ENCODE peak calls at places on chromosomes 6 and 20, in five cellular contexts. I is K562, C is GM12878, G is H1, J is HepG2. E is an unnamed sample.

GRCh38 chr6:16739329-16739801 is 21.9 kb downstream of the ATXN1 start:
- DNase-seq in I (no peak), C (no peak), G (no peak), J (peak; percentile 29), E (no peak)

GRCh38 chr6:11712760-11713159 is 65.8 kb downstream of the ADTRP start:
- DNase-seq in C (no peak), J (no peak), G (no peak), I (no peak), E (no peak)

GRCh38 chr6:144689503-144690040 is 404.4 kb downstream of the UTRN start:
- DNase-seq in G (no peak), J (no peak), I (no peak), C (no peak), E (no peak)

GRCh38 chr6:6857528-6857927 is 250.2 kb upstream of the RREB1 start:
- DNase-seq in C (no peak), G (no peak), J (no peak), I (no peak), E (no peak)

GRCh38 chr6:37134622-37135191 is 35.2 kb upstream of the PIM1 start:
- DNase-seq in G (no peak), C (no peak), J (no peak), I (no peak), E (peak; percentile 79)

GRCh38 chr6:125262026-125263013 is 39.4 kb downstream of the HDDC2 start:
- DNase-seq in J (no peak), C (no peak), G (no peak), I (no peak), E (no peak)

GRCh38 chr6:65199121-65199520 is 507.9 kb downstream of the EYS start:
- DNase-seq in J (no peak), G (no peak), C (no peak), I (no peak), E (no peak)

GRCh38 chr6:42049116-42049809 is 1.1 kb upstream of the TAF8 start:
- DNase-seq in G (no peak), I (no peak), C (no peak), J (no peak), E (no peak)

GRCh38 chr6:99192561-99192960 is 156.9 kb downstream of the FAXC start:
- DNase-seq in J (no peak), C (no peak), I (no peak), G (no peak), E (no peak)

GRCh38 chr6:105492706-105493673 is 90.1 kb upstream of the PREP start:
- DNase-seq in J (no peak), I (no peak), G (no peak), C (no peak), E (no peak)

GRCh38 chr6:80210618-80211017 is 104.1 kb downstream of the BCKDHB start:
- DNase-seq in G (no peak), C (peak; percentile 13), J (no peak), I (no peak), E (no peak)
- TF ChIP-seq SRF in G (no peak), C (no peak), J (no peak), I (no peak), E (no peak)

DNA sequence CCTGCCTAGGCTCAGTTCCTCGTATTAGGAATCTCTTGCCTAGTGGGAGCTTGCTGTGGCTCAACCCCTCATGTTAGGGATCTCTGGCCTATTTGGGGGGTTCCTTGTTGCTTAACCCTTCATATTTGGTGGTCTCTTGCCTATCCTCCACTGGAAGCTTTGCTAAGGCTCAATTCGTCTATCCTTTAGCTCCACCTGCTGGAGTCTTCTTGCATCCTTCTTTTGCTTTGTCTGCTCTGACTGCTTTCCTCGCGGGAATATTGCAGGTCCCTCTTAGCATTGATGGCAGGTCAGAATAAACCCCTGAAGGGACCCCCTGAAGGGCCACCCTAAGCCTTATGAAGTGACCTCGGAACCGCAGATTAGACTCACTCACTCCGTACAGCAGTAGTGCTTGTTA is 203.0 kb upstream of the TBX18 start:
- DNase-seq in G (peak; percentile 62), C (no peak), J (peak; percentile 52), I (peak; percentile 33), E (peak; percentile 48)
- TF ChIP-seq SRF in G (no peak), C (no peak), J (no peak), I (no peak), E (no peak)

GRCh38 chr6:54990001-54990400 is 143.4 kb downstream of the FAM83B start:
- DNase-seq in J (no peak), C (no peak), I (no peak), G (no peak), E (no peak)

GRCh38 chr6:54987906-54988305 is 141.3 kb downstream of the FAM83B start:
- DNase-seq in C (no peak), G (no peak), J (no peak), I (no peak), E (no peak)

GRCh38 chr6:54991761-54992330 is 145.3 kb downstream of the FAM83B start:
- DNase-seq in C (no peak), I (no peak), G (no peak), J (no peak), E (no peak)

GRCh38 chr6:54992789-54993188 is 146.2 kb downstream of the FAM83B start:
- DNase-seq in J (peak; percentile 48), C (no peak), I (no peak), G (no peak), E (no peak)

DNA sequence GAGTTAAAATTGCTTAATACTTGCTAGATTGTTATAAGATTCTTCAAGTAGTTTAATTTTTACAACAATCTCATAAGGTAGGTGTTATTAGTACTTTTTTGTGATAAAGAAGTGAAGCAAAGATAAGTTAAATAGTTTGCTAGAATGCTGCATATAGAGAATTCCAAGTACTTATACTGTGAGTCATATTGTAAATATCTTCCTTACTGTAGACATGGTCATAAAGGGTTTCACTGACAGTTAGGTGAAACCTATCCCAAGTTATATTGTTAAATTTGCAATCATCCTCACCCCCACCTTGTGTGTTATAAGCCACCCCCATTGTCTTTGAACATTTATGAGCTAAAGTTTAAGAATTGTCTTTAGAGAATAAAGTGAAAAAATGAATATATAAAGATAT is 142.0 kb downstream of the FAM83B start:
- DNase-seq in G (no peak), I (no peak), J (no peak), C (no peak), E (no peak)
- TF ChIP-seq SRF in G (no peak), I (no peak), J (no peak), C (no peak), E (no peak)

GRCh38 chr6:110523461-110524021 is 47.1 kb upstream of the SLC22A16 start:
- DNase-seq in G (no peak), C (no peak), I (no peak), J (no peak), E (no peak)
- TF ChIP-seq SRF in G (no peak), C (no peak), I (no peak), J (no peak), E (no peak)

DNA sequence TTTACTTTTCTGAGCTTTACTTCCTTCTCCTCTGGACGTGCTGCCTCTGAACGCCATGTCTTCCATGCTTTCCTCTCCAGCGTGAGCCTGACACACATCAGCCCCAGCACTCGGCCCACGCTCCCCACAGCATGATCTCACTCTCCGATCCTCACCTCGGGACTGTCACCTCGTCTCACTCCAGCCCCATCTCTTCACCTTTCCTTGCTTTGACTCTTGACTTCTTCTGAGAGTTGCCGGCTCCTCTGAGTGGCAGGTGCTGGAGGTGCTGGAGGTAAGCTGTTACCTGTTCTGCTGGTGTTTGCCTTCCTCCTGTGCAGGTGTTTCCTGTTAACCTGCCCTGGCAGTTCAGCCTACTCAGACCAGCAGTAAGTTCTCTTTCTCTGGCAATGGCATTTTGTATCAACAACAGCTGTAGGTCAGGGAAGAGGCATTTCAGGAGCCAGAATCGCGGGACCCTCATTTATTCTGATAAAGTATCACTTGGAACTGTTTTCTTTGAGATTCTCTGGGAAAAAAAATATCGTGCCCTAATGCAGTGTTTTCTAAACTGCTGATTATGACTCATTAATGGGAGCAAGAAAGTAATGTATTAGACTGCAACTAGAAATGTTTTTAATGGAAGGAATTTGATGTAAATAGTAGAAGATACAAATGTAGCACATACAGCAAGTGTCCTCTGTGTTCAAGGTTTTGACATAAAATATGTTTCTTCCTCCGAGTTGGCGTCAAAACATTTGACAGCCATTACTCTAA is 106.5 kb downstream of the ARID1B start:
- DNase-seq in G (no peak), C (no peak), I (no peak), J (no peak), E (no peak)
- TF ChIP-seq SRF in G (no peak), C (no peak), I (no peak), J (no peak), E (no peak)

GRCh38 chr6:128336436-128337095 is 183.8 kb downstream of the PTPRK start:
- DNase-seq in I (no peak), J (no peak), C (no peak), G (no peak), E (no peak)
- TF ChIP-seq SRF in I (no peak), J (no peak), C (no peak), G (no peak), E (no peak)

GRCh38 chr6:170416303-170416702 is 109.7 kb downstream of the FAM120B start:
- DNase-seq in G (no peak), I (no peak), C (no peak), J (no peak), E (no peak)
- TF ChIP-seq SRF in G (no peak), I (no peak), C (no peak), J (no peak), E (no peak)

DNA sequence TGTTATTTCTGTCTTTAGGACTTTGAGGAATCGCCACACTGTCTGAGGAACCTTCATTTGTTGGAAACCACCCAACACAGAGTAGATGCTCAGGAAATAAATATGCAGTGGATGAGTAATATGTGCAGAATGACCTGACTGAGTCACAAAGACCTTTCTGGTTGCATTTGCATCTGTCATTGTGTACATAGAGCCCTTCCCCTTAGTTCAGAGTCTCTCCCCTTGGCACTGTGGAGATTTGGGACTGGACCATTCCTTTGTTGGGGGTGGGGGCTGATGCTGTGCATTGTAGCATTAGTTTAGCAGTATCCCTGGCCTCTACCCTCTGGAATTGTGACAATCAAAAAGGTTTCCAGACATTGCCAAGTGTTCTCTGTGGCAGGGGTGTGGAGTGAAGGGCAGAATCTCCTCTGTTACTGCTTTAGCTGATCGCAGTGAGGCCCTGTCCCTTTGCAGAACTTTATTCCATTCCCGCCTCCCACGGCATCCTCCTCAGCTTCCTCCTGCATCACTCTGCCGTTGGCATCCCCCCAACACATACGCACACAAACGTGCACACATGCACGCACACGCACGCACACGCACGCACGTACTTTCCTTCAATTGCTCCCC is 64.5 kb downstream of the EYA2 start:
- DNase-seq in G (no peak), C (no peak), J (peak; percentile 59), I (no peak), E (peak; percentile 22)
- TF ChIP-seq SRF in G (no peak), C (no peak), J (no peak), I (no peak), E (no peak)

E was measured in HCT116.